ENCODE peak calls at places on chromosomes 11 and 22, in eight cellular contexts. Y is IMR-90, O is cardiac muscle cell, N is Peyer's patch, W is HCT116, F is fibroblast of lung, G is body of pancreas, E is upper lobe of left lung. M is an unnamed sample. For H3K36me3, the result is how much of the 10 kb centered on the place peaks cover.

GRCh38 chr11:1436468-1437030 is 46.8 kb downstream of the BRSK2 start:
- DNase-seq in Y (no peak), O (no peak), N (no peak), W (no peak), F (no peak), G (no peak), E (peak), M (no peak)

GRCh38 chr11:67245046-67245445 is 21.2 kb upstream of the GRK2 start:
- DNase-seq in Y (no peak), O (no peak), N (no peak), W (no peak), F (no peak), G (no peak), E (no peak), M (no peak)

GRCh38 chr11:96484361-96484760 is 94.5 kb downstream of the JRKL start:
- DNase-seq in Y (no peak), O (no peak), N (no peak), W (no peak), F (no peak), G (no peak), E (no peak), M (no peak)

GRCh38 chr11:65973439-65974110 is 12.0 kb downstream of the SART1 start:
- DNase-seq in Y (peak), O (no peak), N (no peak), W (no peak), F (peak), G (no peak), E (no peak), M (no peak)

GRCh38 chr11:108654994-108655631 is 9.8 kb upstream of the DDX10 start:
- DNase-seq in Y (peak), O (peak), N (no peak), W (peak), F (peak), G (peak), E (no peak), M (peak)

GRCh38 chr22:30568137-30568805 is 6.2 kb downstream of the GAL3ST1 start:
- DNase-seq in Y (no peak), O (no peak), N (no peak), W (no peak), F (no peak), G (no peak), E (no peak), M (no peak)

GRCh38 chr11:124676386-124676785 is 2.7 kb downstream of the SPA17 start:
- DNase-seq in Y (peak), O (peak), N (no peak), W (no peak), F (peak), G (no peak), E (no peak), M (no peak)

GRCh38 chr11:105202844-105203548 is 63.4 kb upstream of the CARD18 start:
- DNase-seq in Y (no peak), O (peak), N (no peak), W (peak), F (peak), G (peak), E (no peak), M (peak)

GRCh38 chr11:103947566-103947919 is 88.9 kb upstream of the DDI1 start:
- DNase-seq in Y (peak), O (peak), N (no peak), W (no peak), F (peak), G (no peak), E (no peak), M (no peak)

GRCh38 chr22:37582526-37582925 is 2.6 kb upstream of the LGALS2 start:
- DNase-seq in Y (no peak), O (no peak), N (no peak), W (no peak), F (no peak), G (no peak), E (no peak), M (no peak)

DNA sequence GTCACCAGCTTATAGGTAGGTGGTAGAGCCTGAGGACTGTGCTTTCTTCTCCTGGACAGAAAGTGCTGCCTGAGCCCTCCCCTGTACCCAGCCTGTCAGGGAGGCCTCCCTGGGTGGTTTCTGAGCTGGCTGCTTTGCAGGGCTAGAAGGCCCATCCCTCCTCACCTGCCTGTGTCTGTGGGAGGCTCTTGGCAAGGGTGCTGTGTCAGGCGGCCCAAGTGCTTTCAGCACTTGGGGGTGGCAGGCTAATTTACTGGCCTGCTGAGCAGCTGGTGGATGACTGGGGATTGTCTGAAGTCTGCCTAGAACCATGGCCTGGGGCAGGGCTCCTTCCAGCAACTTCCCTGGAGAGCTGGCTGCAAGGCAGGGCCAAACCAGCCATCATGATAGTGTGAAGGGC is 139.0 kb upstream of the NAV2 start:
- DNase-seq in Y (no peak), O (no peak), N (no peak), W (no peak), F (no peak), G (no peak), E (no peak), M (no peak)
- H3K36me3 ChIP-seq in Y (under half), O (under half), N (under half), W (under half), F (under half), G (under half), E (under half), M (under half)

GRCh38 chr22:41818596-41818995 is 14.3 kb upstream of the SREBF2 start:
- DNase-seq in Y (no peak), O (no peak), N (peak), W (no peak), F (no peak), G (no peak), E (no peak), M (no peak)
- H3K27ac ChIP-seq in Y (no peak), O (no peak), N (no peak), W (no peak), F (no peak), G (no peak), E (no peak), M (no peak)

DNA sequence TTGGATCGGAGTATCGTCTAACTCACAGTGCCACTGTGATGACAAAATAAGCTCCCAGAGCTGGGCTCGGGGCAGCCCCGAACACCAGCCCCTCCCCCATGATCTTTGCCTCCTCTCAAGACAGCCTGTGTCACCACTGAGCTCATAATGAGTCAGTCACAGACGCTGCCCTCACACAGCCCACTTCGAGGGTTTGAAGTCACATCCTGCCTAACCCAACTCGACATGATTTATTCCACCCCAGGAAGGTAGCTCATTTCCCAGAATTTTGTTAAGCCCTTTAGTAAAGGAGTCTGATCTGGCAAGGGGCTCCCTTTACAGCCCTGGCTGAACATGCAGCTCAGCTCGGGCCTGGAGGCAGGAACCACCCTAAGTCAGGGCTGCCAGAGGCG is 22.8 kb downstream of the MYH9 start:
- DNase-seq in Y (peak), O (peak), N (no peak), W (peak), F (peak), G (peak), E (no peak), M (peak)
- H3K36me3 ChIP-seq in Y (under half), O (under half), N (under half), W (under half), F (under half), G (under half), E (under half), M (under half)

GRCh38 chr22:17787159-17788022 is 13.1 kb upstream of the BID start:
- DNase-seq in Y (no peak), O (no peak), N (no peak), W (no peak), F (peak), G (no peak), E (no peak), M (no peak)
- H3K27ac ChIP-seq in Y (no peak), O (no peak), N (peak), W (no peak), F (no peak), G (no peak), E (peak), M (peak)

M was measured in small intestine.